ENCODE peak calls at places on chromosomes 4 and X, in nine cellular contexts. One of them, this sample, is unnamed.

GRCh38 chrX:48966796-48967579 is 4.7 kb downstream of the KCND1 start:
- DNase-seq in IMR-90: peak; percentile 55
- DNase-seq in mucosa of descending colon: no peak
- DNase-seq in EH: peak; percentile 71
- DNase-seq in activated naive CD8-positive, alpha-beta T cell treated with anti-CD3 and anti-CD28 coated beads, Interleukin-2, amount 50 U/mL, for 16 hours: no peak
- DNase-seq in EL: peak; percentile 70
- DNase-seq in activated CD8-positive, alpha-beta memory T cell treated with anti-CD3 and anti-CD28 coated beads, Interleukin-2, amount 50 U/mL, for 48 hours: no peak
- DNase-seq in endodermal cell: no peak
- DNase-seq in dorsolateral prefrontal cortex: no peak
- DNase-seq in this sample: no peak

GRCh38 chr4:82247171-82247570 is 126.6 kb downstream of the HNRNPD start:
- DNase-seq in dorsolateral prefrontal cortex: no peak
- DNase-seq in endodermal cell: peak; percentile 53
- DNase-seq in mucosa of descending colon: no peak
- DNase-seq in EH: no peak
- DNase-seq in IMR-90: no peak
- DNase-seq in activated CD8-positive, alpha-beta memory T cell treated with anti-CD3 and anti-CD28 coated beads, Interleukin-2, amount 50 U/mL, for 48 hours: no peak
- DNase-seq in activated naive CD8-positive, alpha-beta T cell treated with anti-CD3 and anti-CD28 coated beads, Interleukin-2, amount 50 U/mL, for 16 hours: no peak
- DNase-seq in EL: no peak
- DNase-seq in this sample: no peak

GRCh38 chr4:71380721-71381120 is 41.9 kb downstream of the SLC4A4 start:
- DNase-seq in endodermal cell: no peak
- DNase-seq in IMR-90: peak; percentile 79
- DNase-seq in EL: peak; percentile 50
- DNase-seq in dorsolateral prefrontal cortex: no peak
- DNase-seq in activated CD8-positive, alpha-beta memory T cell treated with anti-CD3 and anti-CD28 coated beads, Interleukin-2, amount 50 U/mL, for 48 hours: no peak
- DNase-seq in mucosa of descending colon: no peak
- DNase-seq in activated naive CD8-positive, alpha-beta T cell treated with anti-CD3 and anti-CD28 coated beads, Interleukin-2, amount 50 U/mL, for 16 hours: no peak
- DNase-seq in EH: peak; percentile 62
- DNase-seq in this sample: no peak

GRCh38 chr4:38119663-38120374 is 159.6 kb downstream of the PTTG2 start:
- DNase-seq in endodermal cell: no peak
- DNase-seq in activated CD8-positive, alpha-beta memory T cell treated with anti-CD3 and anti-CD28 coated beads, Interleukin-2, amount 50 U/mL, for 48 hours: no peak
- DNase-seq in dorsolateral prefrontal cortex: no peak
- DNase-seq in EH: peak; percentile 92
- DNase-seq in activated naive CD8-positive, alpha-beta T cell treated with anti-CD3 and anti-CD28 coated beads, Interleukin-2, amount 50 U/mL, for 16 hours: no peak
- DNase-seq in IMR-90: peak; percentile 88
- DNase-seq in mucosa of descending colon: no peak
- DNase-seq in EL: peak; percentile 91
- DNase-seq in this sample: no peak

GRCh38 chr4:13262816-13263215 is 221.3 kb downstream of the RAB28 start:
- DNase-seq in activated CD8-positive, alpha-beta memory T cell treated with anti-CD3 and anti-CD28 coated beads, Interleukin-2, amount 50 U/mL, for 48 hours: no peak
- DNase-seq in endodermal cell: no peak
- DNase-seq in EL: no peak
- DNase-seq in IMR-90: no peak
- DNase-seq in activated naive CD8-positive, alpha-beta T cell treated with anti-CD3 and anti-CD28 coated beads, Interleukin-2, amount 50 U/mL, for 16 hours: no peak
- DNase-seq in dorsolateral prefrontal cortex: no peak
- DNase-seq in EH: no peak
- DNase-seq in mucosa of descending colon: no peak
- DNase-seq in this sample: no peak

GRCh38 chrX:100600769-100601168 is 16.0 kb downstream of the TNMD start:
- DNase-seq in activated CD8-positive, alpha-beta memory T cell treated with anti-CD3 and anti-CD28 coated beads, Interleukin-2, amount 50 U/mL, for 48 hours: no peak
- DNase-seq in activated naive CD8-positive, alpha-beta T cell treated with anti-CD3 and anti-CD28 coated beads, Interleukin-2, amount 50 U/mL, for 16 hours: no peak
- DNase-seq in endodermal cell: no peak
- DNase-seq in mucosa of descending colon: no peak
- DNase-seq in dorsolateral prefrontal cortex: no peak
- DNase-seq in IMR-90: no peak
- DNase-seq in EH: no peak
- DNase-seq in EL: no peak
- DNase-seq in this sample: no peak

GRCh38 chr4:1982124-1983052 is 26.4 kb downstream of the NELFA start:
- DNase-seq in EL: no peak
- DNase-seq in IMR-90: no peak
- DNase-seq in endodermal cell: no peak
- DNase-seq in mucosa of descending colon: no peak
- DNase-seq in activated CD8-positive, alpha-beta memory T cell treated with anti-CD3 and anti-CD28 coated beads, Interleukin-2, amount 50 U/mL, for 48 hours: peak; percentile 47
- DNase-seq in EH: no peak
- DNase-seq in dorsolateral prefrontal cortex: no peak
- DNase-seq in activated naive CD8-positive, alpha-beta T cell treated with anti-CD3 and anti-CD28 coated beads, Interleukin-2, amount 50 U/mL, for 16 hours: no peak
- DNase-seq in this sample: peak; percentile 37

GRCh38 chr4:181301735-181302380 is 941.3 kb upstream of the TENM3 start:
- DNase-seq in EH: peak; percentile 56
- DNase-seq in IMR-90: peak; percentile 43
- DNase-seq in activated CD8-positive, alpha-beta memory T cell treated with anti-CD3 and anti-CD28 coated beads, Interleukin-2, amount 50 U/mL, for 48 hours: peak; percentile 47
- DNase-seq in mucosa of descending colon: peak; percentile 72
- DNase-seq in endodermal cell: peak; percentile 85
- DNase-seq in EL: peak; percentile 54
- DNase-seq in dorsolateral prefrontal cortex: no peak
- DNase-seq in activated naive CD8-positive, alpha-beta T cell treated with anti-CD3 and anti-CD28 coated beads, Interleukin-2, amount 50 U/mL, for 16 hours: no peak
- DNase-seq in this sample: peak; percentile 55

GRCh38 chrX:100673397-100673953 is 29.5 kb downstream of the SRPX2 start:
- DNase-seq in EH: peak; percentile 78
- DNase-seq in endodermal cell: no peak
- DNase-seq in dorsolateral prefrontal cortex: no peak
- DNase-seq in activated naive CD8-positive, alpha-beta T cell treated with anti-CD3 and anti-CD28 coated beads, Interleukin-2, amount 50 U/mL, for 16 hours: no peak
- DNase-seq in IMR-90: peak; percentile 91
- DNase-seq in activated CD8-positive, alpha-beta memory T cell treated with anti-CD3 and anti-CD28 coated beads, Interleukin-2, amount 50 U/mL, for 48 hours: no peak
- DNase-seq in EL: peak; percentile 74
- DNase-seq in mucosa of descending colon: no peak
- DNase-seq in this sample: no peak

GRCh38 chrX:22032084-22032483 is at the start of gene PHEX:
- DNase-seq in EH: no peak
- DNase-seq in activated naive CD8-positive, alpha-beta T cell treated with anti-CD3 and anti-CD28 coated beads, Interleukin-2, amount 50 U/mL, for 16 hours: no peak
- DNase-seq in activated CD8-positive, alpha-beta memory T cell treated with anti-CD3 and anti-CD28 coated beads, Interleukin-2, amount 50 U/mL, for 48 hours: no peak
- DNase-seq in IMR-90: no peak
- DNase-seq in mucosa of descending colon: no peak
- DNase-seq in EL: no peak
- DNase-seq in dorsolateral prefrontal cortex: no peak
- DNase-seq in endodermal cell: no peak
- DNase-seq in this sample: no peak